ENCODE peak calls at places on chromosomes 7 and 10, in seven cellular contexts. U, Z, R, E, D, T and O are unnamed samples.
A peak's percentile ranks its signal among the peaks of the same experiment; 100 is the strongest.

GRCh38 chr10:103044942-103045489 is 126.9 kb downstream of the CNNM2 start:
- DNase-seq in U (no peak), Z (no peak), R (no peak), E (no peak), D (no peak), T (no peak), O (no peak)

GRCh38 chr7:149564340-149565095 is 66.9 kb upstream of the ZNF746 start:
- DNase-seq in U (no peak), Z (no peak), R (peak; percentile 19), E (no peak), D (no peak), T (no peak), O (no peak)

GRCh38 chr10:86137561-86137960 is 229.0 kb downstream of the GRID1 start:
- DNase-seq in U (no peak), Z (no peak), R (no peak), E (no peak), D (no peak), T (no peak), O (no peak)

GRCh38 chr7:19958309-19958896 is 185.0 kb upstream of the TMEM196 start:
- DNase-seq in U (no peak), Z (no peak), R (no peak), E (no peak), D (no peak), T (peak; percentile 54), O (no peak)

GRCh38 chr10:92082583-92083280 is 159.2 kb downstream of the BTAF1 start:
- DNase-seq in U (no peak), Z (no peak), R (no peak), E (no peak), D (no peak), T (no peak), O (no peak)

GRCh38 chr7:80676404-80676803 is 38.0 kb downstream of the CD36 start:
- DNase-seq in U (no peak), Z (no peak), R (no peak), E (no peak), D (no peak), T (no peak), O (no peak)

GRCh38 chr7:76091506-76091905 is 43.6 kb downstream of the MDH2 start:
- DNase-seq in U (no peak), Z (no peak), R (no peak), E (no peak), D (no peak), T (no peak), O (no peak)

GRCh38 chr10:61779276-61779675 is 116.5 kb downstream of the CABCOCO1 start:
- DNase-seq in U (no peak), Z (no peak), R (no peak), E (no peak), D (no peak), T (no peak), O (no peak)

GRCh38 chr10:22765660-22766547 is 51.5 kb upstream of the PIP4K2A start:
- DNase-seq in U (no peak), Z (no peak), R (no peak), E (no peak), D (peak; percentile 42), T (no peak), O (no peak)

GRCh38 chr10:53477313-53477675 is 704.7 kb upstream of the MBL2 start:
- DNase-seq in U (no peak), Z (no peak), R (no peak), E (no peak), D (no peak), T (no peak), O (no peak)

GRCh38 chr10:133456041-133456951 is 2.6 kb downstream of the SCART1 start:
- DNase-seq in U (peak; percentile 76), Z (no peak), R (no peak), E (no peak), D (no peak), T (no peak), O (no peak)

GRCh38 chr10:6838118-6838517 is 258.0 kb upstream of the PRKCQ start:
- DNase-seq in U (no peak), Z (no peak), R (no peak), E (no peak), D (no peak), T (no peak), O (no peak)

GRCh38 chr7:99037327-99037940 is 106.5 kb downstream of the SMURF1 start:
- DNase-seq in U (peak; percentile 70), Z (no peak), R (no peak), E (no peak), D (no peak), T (no peak), O (no peak)

GRCh38 chr10:131115801-131116200 is 195.7 kb downstream of the TCERG1L start:
- DNase-seq in U (no peak), Z (no peak), R (no peak), E (no peak), D (no peak), T (no peak), O (no peak)

GRCh38 chr7:92633211-92633906 is 43.2 kb upstream of the FAM133B start:
- DNase-seq in U (no peak), Z (no peak), R (peak; percentile 23), E (no peak), D (no peak), T (no peak), O (no peak)

GRCh38 chr7:96085953-96086352 is 235.9 kb downstream of the SLC25A13 start:
- DNase-seq in U (no peak), Z (no peak), R (no peak), E (peak; percentile 58), D (no peak), T (no peak), O (no peak)

GRCh38 chr7:24442170-24442777 is 131.0 kb upstream of the PALS2 start:
- DNase-seq in U (no peak), Z (no peak), R (no peak), E (no peak), D (no peak), T (no peak), O (no peak)

GRCh38 chr7:140829720-140830119 is 95.0 kb downstream of the BRAF start:
- DNase-seq in U (no peak), Z (no peak), R (no peak), E (no peak), D (no peak), T (no peak), O (no peak)

GRCh38 chr10:75648854-75649253 is 217.4 kb downstream of the LRMDA start:
- DNase-seq in U (no peak), Z (no peak), R (no peak), E (no peak), D (no peak), T (no peak), O (no peak)

GRCh38 chr7:157006205-157006747 is 4.2 kb downstream of the MNX1 start:
- DNase-seq in U (peak; percentile 65), Z (peak; percentile 77), R (no peak), E (no peak), D (no peak), T (no peak), O (no peak)

GRCh38 chr7:78019457-78020130 is 221.0 kb downstream of the PHTF2 start:
- DNase-seq in U (peak; percentile 98), Z (peak; percentile 92), R (peak; percentile 94), E (peak; percentile 87), D (peak; percentile 81), T (peak; percentile 84), O (peak; percentile 31)